ENCODE peak calls at places on chromosomes 6 and 20, in eight cellular contexts. One of them, this sample, is unnamed.
A peak's percentile ranks its signal among the peaks of the same experiment; 100 is the strongest.

GRCh38 chr20:38730167-38730988 is 6.1 kb downstream of the SLC32A1 start:
- DNase-seq in SK-N-MC: no peak
- DNase-seq in breast epithelium: no peak
- DNase-seq in SK-N-SH: no peak
- DNase-seq in GM23338: peak; percentile 28
- DNase-seq in stomach: no peak
- DNase-seq in endothelial cell of umbilical vein: no peak
- DNase-seq in HCT116: no peak
- DNase-seq in this sample: no peak

GRCh38 chr6:18509871-18510643 is 122.9 kb downstream of the RNF144B start:
- DNase-seq in SK-N-MC: no peak
- DNase-seq in breast epithelium: no peak
- DNase-seq in SK-N-SH: no peak
- DNase-seq in GM23338: no peak
- DNase-seq in stomach: no peak
- DNase-seq in endothelial cell of umbilical vein: no peak
- DNase-seq in HCT116: no peak
- DNase-seq in this sample: no peak

GRCh38 chr20:32943490-32944052 is 60.7 kb downstream of the SUN5 start:
- DNase-seq in SK-N-MC: no peak
- DNase-seq in breast epithelium: no peak
- DNase-seq in SK-N-SH: no peak
- DNase-seq in GM23338: peak; percentile 18
- DNase-seq in stomach: no peak
- DNase-seq in endothelial cell of umbilical vein: no peak
- DNase-seq in HCT116: no peak
- DNase-seq in this sample: no peak

GRCh38 chr20:10728873-10729670 is 55.3 kb upstream of the JAG1 start:
- DNase-seq in SK-N-MC: no peak
- DNase-seq in breast epithelium: no peak
- DNase-seq in SK-N-SH: no peak
- DNase-seq in GM23338: no peak
- DNase-seq in stomach: no peak
- DNase-seq in endothelial cell of umbilical vein: peak; percentile 67
- DNase-seq in HCT116: no peak
- DNase-seq in this sample: no peak

GRCh38 chr20:51815383-51816076 is 13.2 kb upstream of the SALL4 start:
- DNase-seq in SK-N-MC: no peak
- DNase-seq in breast epithelium: no peak
- DNase-seq in SK-N-SH: no peak
- DNase-seq in GM23338: no peak
- DNase-seq in stomach: no peak
- DNase-seq in endothelial cell of umbilical vein: no peak
- DNase-seq in HCT116: no peak
- DNase-seq in this sample: no peak

GRCh38 chr20:18992418-18992817 is 178.8 kb downstream of the SCP2D1 start:
- DNase-seq in SK-N-MC: no peak
- DNase-seq in breast epithelium: no peak
- DNase-seq in SK-N-SH: no peak
- DNase-seq in GM23338: no peak
- DNase-seq in stomach: no peak
- DNase-seq in endothelial cell of umbilical vein: no peak
- DNase-seq in HCT116: no peak
- DNase-seq in this sample: no peak

GRCh38 chr20:35434085-35435005 is 3.7 kb downstream of the GDF5 start:
- DNase-seq in SK-N-MC: no peak
- DNase-seq in breast epithelium: no peak
- DNase-seq in SK-N-SH: no peak
- DNase-seq in GM23338: no peak
- DNase-seq in stomach: no peak
- DNase-seq in endothelial cell of umbilical vein: no peak
- DNase-seq in HCT116: no peak
- DNase-seq in this sample: no peak

GRCh38 chr6:34644716-34645115 is 51.9 kb downstream of the ILRUN start:
- DNase-seq in SK-N-MC: no peak
- DNase-seq in breast epithelium: no peak
- DNase-seq in SK-N-SH: no peak
- DNase-seq in GM23338: no peak
- DNase-seq in stomach: no peak
- DNase-seq in endothelial cell of umbilical vein: no peak
- DNase-seq in HCT116: no peak
- DNase-seq in this sample: no peak

GRCh38 chr20:49697071-49697470 is 16.6 kb downstream of the B4GALT5 start:
- DNase-seq in SK-N-MC: no peak
- DNase-seq in breast epithelium: no peak
- DNase-seq in SK-N-SH: no peak
- DNase-seq in GM23338: peak; percentile 49
- DNase-seq in stomach: peak; percentile 72
- DNase-seq in endothelial cell of umbilical vein: no peak
- DNase-seq in HCT116: no peak
- DNase-seq in this sample: no peak

GRCh38 chr6:26202201-26202611 is 115.0 kb downstream of the HFE start:
- DNase-seq in SK-N-MC: no peak
- DNase-seq in breast epithelium: no peak
- DNase-seq in SK-N-SH: no peak
- DNase-seq in GM23338: no peak
- DNase-seq in stomach: no peak
- DNase-seq in endothelial cell of umbilical vein: no peak
- DNase-seq in HCT116: no peak
- DNase-seq in this sample: no peak
- TF ChIP-seq POLR2AphosphoS5 in SK-N-MC: no peak
- TF ChIP-seq POLR2AphosphoS5 in breast epithelium: no peak
- TF ChIP-seq POLR2AphosphoS5 in SK-N-SH: no peak
- TF ChIP-seq POLR2AphosphoS5 in GM23338: no peak
- TF ChIP-seq POLR2AphosphoS5 in stomach: no peak
- TF ChIP-seq POLR2AphosphoS5 in endothelial cell of umbilical vein: no peak
- TF ChIP-seq POLR2AphosphoS5 in HCT116: no peak
- TF ChIP-seq POLR2AphosphoS5 in this sample: no peak

DNA sequence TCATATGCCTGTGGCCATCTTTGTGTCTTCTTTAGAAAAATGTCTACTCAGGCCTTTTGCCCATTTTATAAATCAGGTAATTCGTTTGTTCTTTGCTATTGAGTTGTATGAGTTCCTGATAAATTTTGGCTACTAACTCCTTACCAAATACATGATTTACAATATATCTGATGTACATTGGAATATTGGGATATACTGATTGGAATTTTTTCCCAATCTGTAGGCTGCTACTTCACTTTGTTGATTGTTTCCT is 39.2 kb downstream of the BACH2 start:
- DNase-seq in SK-N-MC: no peak
- DNase-seq in breast epithelium: no peak
- DNase-seq in SK-N-SH: no peak
- DNase-seq in GM23338: no peak
- DNase-seq in stomach: no peak
- DNase-seq in endothelial cell of umbilical vein: no peak
- DNase-seq in HCT116: no peak
- DNase-seq in this sample: no peak
- TF ChIP-seq POLR2AphosphoS5 in SK-N-MC: no peak
- TF ChIP-seq POLR2AphosphoS5 in breast epithelium: no peak
- TF ChIP-seq POLR2AphosphoS5 in SK-N-SH: no peak
- TF ChIP-seq POLR2AphosphoS5 in GM23338: no peak
- TF ChIP-seq POLR2AphosphoS5 in stomach: no peak
- TF ChIP-seq POLR2AphosphoS5 in endothelial cell of umbilical vein: no peak
- TF ChIP-seq POLR2AphosphoS5 in HCT116: no peak
- TF ChIP-seq POLR2AphosphoS5 in this sample: no peak

DNA sequence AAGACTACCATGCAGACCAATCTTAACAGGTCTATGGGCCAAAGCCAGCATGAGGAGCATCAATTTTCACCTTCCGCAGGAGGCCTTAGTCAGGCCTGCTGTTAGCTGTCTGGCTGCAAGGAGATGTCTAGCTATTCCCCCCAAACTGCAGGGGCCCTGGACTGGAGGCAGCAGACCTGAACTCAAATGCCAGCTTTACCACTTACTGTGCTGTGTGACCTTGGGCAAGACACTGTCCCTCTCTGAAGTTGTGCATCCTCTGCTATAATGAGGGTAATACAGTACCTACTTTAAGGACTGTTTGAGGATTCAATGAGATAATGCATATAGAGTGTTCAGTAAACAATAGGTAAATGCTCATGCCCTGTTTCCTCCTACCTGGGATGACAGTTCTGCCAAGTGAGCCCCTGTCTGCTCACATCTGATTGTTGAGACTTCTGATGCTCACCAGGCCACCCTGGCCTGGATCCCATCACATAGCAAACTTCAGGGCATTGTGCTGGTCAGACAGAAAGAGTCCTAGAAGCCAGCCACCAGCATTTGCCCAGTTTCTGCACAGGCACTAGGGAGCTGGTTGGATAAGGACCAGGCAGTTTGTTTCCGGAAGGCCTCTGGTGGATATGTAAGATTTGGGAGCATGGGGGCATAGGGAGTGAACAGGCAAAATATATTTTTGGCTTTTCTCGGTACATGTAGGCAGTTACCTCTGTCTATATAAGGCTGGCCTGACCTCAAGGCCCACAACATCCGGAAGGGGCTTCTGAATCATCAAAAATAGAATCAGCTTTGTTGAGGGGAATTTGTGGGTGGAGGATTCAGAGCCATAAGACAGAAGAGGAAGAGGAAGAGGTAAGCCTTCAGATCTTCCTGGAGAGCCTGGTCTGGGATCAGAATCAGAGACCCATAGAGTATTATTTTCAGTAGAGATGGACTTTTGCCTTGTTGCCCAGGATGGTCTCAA is 2.3 kb upstream of the OCSTAMP start:
- DNase-seq in SK-N-MC: no peak
- DNase-seq in breast epithelium: no peak
- DNase-seq in SK-N-SH: no peak
- DNase-seq in GM23338: no peak
- DNase-seq in stomach: no peak
- DNase-seq in endothelial cell of umbilical vein: no peak
- DNase-seq in HCT116: no peak
- DNase-seq in this sample: no peak
- TF ChIP-seq POLR2AphosphoS5 in SK-N-MC: no peak
- TF ChIP-seq POLR2AphosphoS5 in breast epithelium: no peak
- TF ChIP-seq POLR2AphosphoS5 in SK-N-SH: no peak
- TF ChIP-seq POLR2AphosphoS5 in GM23338: no peak
- TF ChIP-seq POLR2AphosphoS5 in stomach: no peak
- TF ChIP-seq POLR2AphosphoS5 in endothelial cell of umbilical vein: no peak
- TF ChIP-seq POLR2AphosphoS5 in HCT116: no peak
- TF ChIP-seq POLR2AphosphoS5 in this sample: no peak

GRCh38 chr20:34242879-34243278 is 1.7 kb downstream of the ASIP start:
- DNase-seq in SK-N-MC: no peak
- DNase-seq in breast epithelium: no peak
- DNase-seq in SK-N-SH: no peak
- DNase-seq in GM23338: no peak
- DNase-seq in stomach: no peak
- DNase-seq in endothelial cell of umbilical vein: no peak
- DNase-seq in HCT116: no peak
- DNase-seq in this sample: no peak

GRCh38 chr20:34237942-34238341 is 3.3 kb upstream of the ASIP start:
- DNase-seq in SK-N-MC: no peak
- DNase-seq in breast epithelium: no peak
- DNase-seq in SK-N-SH: no peak
- DNase-seq in GM23338: no peak
- DNase-seq in stomach: no peak
- DNase-seq in endothelial cell of umbilical vein: no peak
- DNase-seq in HCT116: no peak
- DNase-seq in this sample: no peak

GRCh38 chr20:34240121-34240520 is 1.1 kb upstream of the ASIP start:
- DNase-seq in SK-N-MC: no peak
- DNase-seq in breast epithelium: no peak
- DNase-seq in SK-N-SH: no peak
- DNase-seq in GM23338: no peak
- DNase-seq in stomach: no peak
- DNase-seq in endothelial cell of umbilical vein: no peak
- DNase-seq in HCT116: no peak
- DNase-seq in this sample: no peak

GRCh38 chr20:34235875-34236274 is 5.3 kb upstream of the ASIP start:
- DNase-seq in SK-N-MC: no peak
- DNase-seq in breast epithelium: no peak
- DNase-seq in SK-N-SH: no peak
- DNase-seq in GM23338: no peak
- DNase-seq in stomach: no peak
- DNase-seq in endothelial cell of umbilical vein: no peak
- DNase-seq in HCT116: no peak
- DNase-seq in this sample: no peak

DNA sequence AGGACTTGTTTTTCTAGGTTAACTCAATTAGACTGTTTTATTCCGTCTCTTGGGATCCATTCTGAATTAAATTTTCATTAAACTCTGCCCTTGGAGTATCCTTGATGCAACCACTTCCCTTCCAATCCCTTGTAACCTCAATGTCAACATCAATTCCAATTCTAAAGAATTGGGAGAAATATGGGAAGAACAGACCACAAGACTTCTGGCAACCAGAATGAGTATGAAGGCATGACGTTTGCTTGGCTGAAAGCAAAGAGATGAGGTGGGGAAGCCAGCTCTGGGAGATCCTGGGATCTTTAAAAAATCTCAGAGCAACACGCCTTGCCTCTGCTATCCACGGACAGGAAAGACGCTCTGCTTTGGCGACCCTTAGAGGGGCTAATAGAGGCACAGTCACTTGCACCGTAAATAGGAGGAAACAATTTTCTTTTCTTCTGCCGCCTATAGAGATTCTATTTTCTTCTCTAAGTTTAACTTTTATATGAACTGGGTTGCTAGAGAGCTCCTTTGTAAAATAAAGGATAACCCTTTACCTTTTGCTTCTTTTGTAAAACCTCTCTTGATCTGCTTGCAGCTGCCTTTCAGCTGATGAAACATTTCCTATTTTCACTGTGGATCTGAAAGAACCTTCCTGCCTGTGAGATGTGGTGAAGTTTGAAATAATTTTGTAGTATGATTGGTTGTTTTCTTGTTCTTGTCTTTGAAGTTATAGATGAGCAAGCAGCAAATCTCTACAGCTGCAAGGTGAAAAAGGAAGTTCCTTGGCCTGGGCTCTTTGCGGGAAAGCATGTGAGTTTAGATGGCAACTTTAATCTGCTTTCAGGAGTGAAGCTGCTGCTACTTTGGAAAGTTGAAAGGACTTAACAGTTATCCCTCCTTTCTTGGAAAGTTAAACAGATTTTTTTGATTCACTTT is at the start of gene ASIP:
- DNase-seq in SK-N-MC: no peak
- DNase-seq in breast epithelium: no peak
- DNase-seq in SK-N-SH: no peak
- DNase-seq in GM23338: peak; percentile 18
- DNase-seq in stomach: no peak
- DNase-seq in endothelial cell of umbilical vein: no peak
- DNase-seq in HCT116: no peak
- DNase-seq in this sample: no peak
- TF ChIP-seq POLR2AphosphoS5 in SK-N-MC: no peak
- TF ChIP-seq POLR2AphosphoS5 in breast epithelium: no peak
- TF ChIP-seq POLR2AphosphoS5 in SK-N-SH: no peak
- TF ChIP-seq POLR2AphosphoS5 in GM23338: no peak
- TF ChIP-seq POLR2AphosphoS5 in stomach: no peak
- TF ChIP-seq POLR2AphosphoS5 in endothelial cell of umbilical vein: no peak
- TF ChIP-seq POLR2AphosphoS5 in HCT116: no peak
- TF ChIP-seq POLR2AphosphoS5 in this sample: no peak